ENCODE peak calls at places on chromosomes 4 and X, in nine cellular contexts. M is NCI-H2107, I is SK-N-SH, V is left cardiac atrium, Z is GM03348, Y is aorta, E is AG10803, L is activated T-helper 1 cell treated with Interleukin-2 at 50 U/mL for 16 hours, S is adipocyte. C is an unnamed sample.
A peak's percentile ranks its signal among the peaks of the same experiment; 100 is the strongest.

GRCh38 chr4:101230806-101231426 is 116.4 kb downstream of the PPP3CA start:
- DNase-seq in M (no peak), I (no peak), V (no peak), Z (no peak), Y (no peak), E (no peak), L (no peak), S (peak; percentile 38), C (no peak)

GRCh38 chrX:136710324-136710951 is 62.5 kb downstream of the CD40LG start:
- DNase-seq in M (no peak), I (no peak), V (no peak), Z (no peak), Y (no peak), E (peak; percentile 11), L (no peak), S (peak; percentile 38), C (no peak)

GRCh38 chr4:55096045-55096444 is 29.4 kb downstream of the KDR start:
- DNase-seq in M (no peak), I (no peak), V (no peak), Z (no peak), Y (no peak), E (no peak), L (no peak), S (no peak), C (no peak)

GRCh38 chr4:7828011-7828720 is 111.5 kb downstream of the AFAP1 start:
- DNase-seq in M (peak; percentile 5), I (peak; percentile 38), V (peak; percentile 81), Z (peak; percentile 88), Y (peak; percentile 85), E (peak; percentile 100), L (peak; percentile 42), S (peak; percentile 98), C (peak; percentile 19)

GRCh38 chr4:89290727-89291126 is 16.9 kb downstream of the GPRIN3 start:
- DNase-seq in M (no peak), I (no peak), V (no peak), Z (no peak), Y (no peak), E (no peak), L (no peak), S (no peak), C (no peak)

GRCh38 chr4:7333801-7334421 is 100.8 kb downstream of the PSAPL1 start:
- DNase-seq in M (no peak), I (no peak), V (no peak), Z (peak; percentile 45), Y (no peak), E (peak; percentile 17), L (no peak), S (no peak), C (no peak)

GRCh38 chr4:168731006-168731636 is 234.3 kb downstream of the PALLD start:
- DNase-seq in M (no peak), I (no peak), V (no peak), Z (no peak), Y (no peak), E (no peak), L (no peak), S (peak; percentile 78), C (no peak)

GRCh38 chr4:40409835-40410234 is 74.7 kb downstream of the CHRNA9 start:
- DNase-seq in M (no peak), I (no peak), V (no peak), Z (no peak), Y (no peak), E (peak; percentile 26), L (no peak), S (peak; percentile 15), C (no peak)

GRCh38 chr4:161767116-161767515 is 396.7 kb downstream of the FSTL5 start:
- DNase-seq in M (no peak), I (no peak), V (no peak), Z (no peak), Y (no peak), E (peak; percentile 29), L (no peak), S (peak; percentile 73), C (no peak)

GRCh38 chr4:174284181-174284886 is 623 bp downstream of the CEP44 start:
- DNase-seq in M (no peak), I (peak; percentile 49), V (no peak), Z (peak; percentile 61), Y (no peak), E (peak; percentile 49), L (no peak), S (peak; percentile 76), C (no peak)

GRCh38 chrX:106791495-106791894 is 11.0 kb upstream of the TBC1D8B start:
- DNase-seq in M (no peak), I (no peak), V (no peak), Z (no peak), Y (no peak), E (peak; percentile 21), L (no peak), S (peak; percentile 51), C (no peak)

GRCh38 chr4:8198906-8199593 is at the start of gene SH3TC1:
- DNase-seq in M (no peak), I (peak; percentile 97), V (peak; percentile 91), Z (peak; percentile 94), Y (peak; percentile 96), E (peak; percentile 63), L (peak; percentile 48), S (peak; percentile 85), C (no peak)

GRCh38 chr4:98026362-98026761 is 116.9 kb downstream of the STPG2 start:
- DNase-seq in M (no peak), I (no peak), V (no peak), Z (no peak), Y (no peak), E (no peak), L (no peak), S (no peak), C (no peak)

GRCh38 chr4:150080875-150081274 is 2.6 kb downstream of the DCLK2 start:
- DNase-seq in M (no peak), I (no peak), V (no peak), Z (no peak), Y (no peak), E (no peak), L (no peak), S (no peak), C (no peak)

GRCh38 chr4:23717528-23718248 is 172.2 kb downstream of the PPARGC1A start:
- DNase-seq in M (no peak), I (peak; percentile 65), V (no peak), Z (peak; percentile 67), Y (no peak), E (peak; percentile 14), L (no peak), S (peak; percentile 7), C (no peak)

GRCh38 chrX:64338296-64338695 is 57.0 kb downstream of the MTMR8 start:
- DNase-seq in M (no peak), I (no peak), V (no peak), Z (no peak), Y (no peak), E (no peak), L (no peak), S (no peak), C (no peak)

GRCh38 chr4:139599594-139600374 is 43.8 kb upstream of the SETD7 start:
- DNase-seq in M (no peak), I (no peak), V (no peak), Z (no peak), Y (no peak), E (peak; percentile 31), L (no peak), S (peak; percentile 20), C (no peak)

GRCh38 chr4:133997440-133997839 is 204.1 kb downstream of the PABPC4L start:
- DNase-seq in M (no peak), I (no peak), V (no peak), Z (no peak), Y (no peak), E (no peak), L (no peak), S (no peak), C (no peak)

GRCh38 chr4:177737387-177737965 is 295.2 kb upstream of the AGA start:
- DNase-seq in M (no peak), I (no peak), V (no peak), Z (no peak), Y (no peak), E (no peak), L (no peak), S (peak; percentile 30), C (no peak)

GRCh38 chrX:45472968-45473367 is 272.3 kb upstream of the DIPK2B start:
- DNase-seq in M (no peak), I (no peak), V (no peak), Z (peak; percentile 20), Y (no peak), E (peak; percentile 84), L (no peak), S (peak; percentile 68), C (no peak)

GRCh38 chr4:47270226-47270888 is 193.1 kb downstream of the COMMD8 start:
- DNase-seq in M (no peak), I (no peak), V (no peak), Z (no peak), Y (no peak), E (no peak), L (no peak), S (peak; percentile 7), C (no peak)

GRCh38 chr4:76090241-76090691 is 15.8 kb downstream of the ART3 start:
- DNase-seq in M (no peak), I (peak; percentile 45), V (no peak), Z (peak; percentile 75), Y (peak; percentile 51), E (peak; percentile 72), L (no peak), S (peak; percentile 75), C (no peak)

GRCh38 chr4:124483043-124483906 is 229.3 kb downstream of the ANKRD50 start:
- DNase-seq in M (no peak), I (peak; percentile 47), V (no peak), Z (no peak), Y (no peak), E (no peak), L (no peak), S (no peak), C (no peak)

GRCh38 chrX:131588995-131589394 is 45.1 kb downstream of the OR13H1 start:
- DNase-seq in M (no peak), I (no peak), V (no peak), Z (no peak), Y (no peak), E (no peak), L (no peak), S (no peak), C (no peak)

GRCh38 chr4:159077702-159078495 is 25.0 kb upstream of the RAPGEF2 start:
- DNase-seq in M (no peak), I (no peak), V (no peak), Z (no peak), Y (no peak), E (no peak), L (no peak), S (peak; percentile 13), C (no peak)

GRCh38 chrX:133550665-133551064 is 135.4 kb upstream of the GPC4 start:
- DNase-seq in M (no peak), I (no peak), V (no peak), Z (no peak), Y (no peak), E (no peak), L (no peak), S (peak; percentile 19), C (no peak)

GRCh38 chrX:42089014-42089413 is 165.7 kb upstream of the CASK start:
- DNase-seq in M (no peak), I (no peak), V (no peak), Z (no peak), Y (no peak), E (no peak), L (no peak), S (no peak), C (no peak)

GRCh38 chrX:26789751-26790150 is 573.8 kb downstream of the MAGEB5 start:
- DNase-seq in M (no peak), I (no peak), V (no peak), Z (no peak), Y (no peak), E (no peak), L (no peak), S (no peak), C (no peak)

GRCh38 chrX:2501246-2502102 is 698 bp upstream of the DHRSX start:
- DNase-seq in M (no peak), I (no peak), V (no peak), Z (no peak), Y (no peak), E (no peak), L (no peak), S (no peak), C (no peak)

GRCh38 chr4:107564326-107564725 is 155.7 kb downstream of the PAPSS1 start:
- DNase-seq in M (no peak), I (no peak), V (no peak), Z (no peak), Y (no peak), E (peak; percentile 84), L (no peak), S (no peak), C (no peak)

GRCh38 chrX:136310411-136310810 is 9.6 kb downstream of the ADGRG4 start:
- DNase-seq in M (no peak), I (no peak), V (no peak), Z (no peak), Y (no peak), E (no peak), L (no peak), S (no peak), C (no peak)

C was measured in GOT3.